ENCODE peak calls at places on chromosome 21, in four cellular contexts. W is RWPE1, S is upper lobe of right lung, L is right lobe of liver. F is an unnamed sample.

GRCh38 chr21:25735221-25735894 is 586 bp downstream of the GABPA start:
- DNase-seq in W (peak), S (peak), L (peak), F (no peak)

GRCh38 chr21:20997308-20997632 is 939 bp upstream of the NCAM2 start:
- DNase-seq in W (no peak), S (no peak), L (no peak), F (no peak)

GRCh38 chr21:31557956-31558838 is 101.3 kb upstream of the SOD1 start:
- DNase-seq in W (peak), S (peak), L (no peak), F (no peak)

GRCh38 chr21:15731243-15731613 is 1.4 kb downstream of the USP25 start:
- DNase-seq in W (peak), S (no peak), L (no peak), F (no peak)

GRCh38 chr21:27681841-27682240 is 715.0 kb upstream of the ADAMTS5 start:
- DNase-seq in W (no peak), S (no peak), L (no peak), F (no peak)

GRCh38 chr21:40386981-40387380 is 460.0 kb downstream of the DSCAM start:
- DNase-seq in W (no peak), S (no peak), L (no peak), F (no peak)

GRCh38 chr21:35833991-35834390 is 226.3 kb downstream of the SETD4 start:
- DNase-seq in W (no peak), S (no peak), L (no peak), F (no peak)

GRCh38 chr21:37257526-37257966 is 9.6 kb downstream of the VPS26C start:
- DNase-seq in W (peak), S (peak), L (peak), F (no peak)

GRCh38 chr21:27802816-27803475 is 836.1 kb upstream of the ADAMTS5 start:
- DNase-seq in W (no peak), S (no peak), L (no peak), F (no peak)

GRCh38 chr21:41393876-41394465 is 32.1 kb upstream of the MX1 start:
- DNase-seq in W (no peak), S (no peak), L (no peak), F (no peak)

DNA sequence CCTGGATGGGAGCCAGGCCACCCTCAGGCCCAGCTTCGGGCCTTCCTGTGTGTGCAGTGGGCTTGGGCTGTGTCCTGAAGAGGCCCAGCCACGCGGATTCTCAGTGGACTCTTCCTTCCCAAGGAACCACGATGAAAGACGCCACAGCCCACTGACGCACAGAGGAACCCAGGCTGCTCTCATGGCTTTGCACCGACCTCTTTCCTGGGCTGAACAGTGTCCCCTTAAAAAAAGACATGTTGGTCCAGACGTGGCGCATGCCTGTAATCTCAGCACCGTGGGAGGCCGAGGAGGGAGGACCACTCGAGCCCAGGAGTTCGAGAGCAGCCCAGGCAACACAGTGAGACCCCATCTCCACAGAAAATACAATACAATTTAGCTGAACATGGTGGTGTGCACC is 3.5 kb downstream of the KRTAP10-11 start:
- DNase-seq in W (no peak), S (no peak), L (no peak), F (no peak)
- H3K27ac ChIP-seq in W (no peak), S (no peak), L (no peak), F (no peak)

GRCh38 chr21:34814529-34814951 is 145.7 kb downstream of the CLIC6 start:
- DNase-seq in W (no peak), S (no peak), L (no peak), F (no peak)

GRCh38 chr21:34818663-34819158 is 149.9 kb downstream of the CLIC6 start:
- DNase-seq in W (no peak), S (no peak), L (no peak), F (no peak)

GRCh38 chr21:34813266-34813886 is 144.6 kb downstream of the CLIC6 start:
- DNase-seq in W (peak), S (no peak), L (no peak), F (peak)

GRCh38 chr21:34817821-34818662 is 149.2 kb downstream of the CLIC6 start:
- DNase-seq in W (no peak), S (no peak), L (no peak), F (no peak)

DNA sequence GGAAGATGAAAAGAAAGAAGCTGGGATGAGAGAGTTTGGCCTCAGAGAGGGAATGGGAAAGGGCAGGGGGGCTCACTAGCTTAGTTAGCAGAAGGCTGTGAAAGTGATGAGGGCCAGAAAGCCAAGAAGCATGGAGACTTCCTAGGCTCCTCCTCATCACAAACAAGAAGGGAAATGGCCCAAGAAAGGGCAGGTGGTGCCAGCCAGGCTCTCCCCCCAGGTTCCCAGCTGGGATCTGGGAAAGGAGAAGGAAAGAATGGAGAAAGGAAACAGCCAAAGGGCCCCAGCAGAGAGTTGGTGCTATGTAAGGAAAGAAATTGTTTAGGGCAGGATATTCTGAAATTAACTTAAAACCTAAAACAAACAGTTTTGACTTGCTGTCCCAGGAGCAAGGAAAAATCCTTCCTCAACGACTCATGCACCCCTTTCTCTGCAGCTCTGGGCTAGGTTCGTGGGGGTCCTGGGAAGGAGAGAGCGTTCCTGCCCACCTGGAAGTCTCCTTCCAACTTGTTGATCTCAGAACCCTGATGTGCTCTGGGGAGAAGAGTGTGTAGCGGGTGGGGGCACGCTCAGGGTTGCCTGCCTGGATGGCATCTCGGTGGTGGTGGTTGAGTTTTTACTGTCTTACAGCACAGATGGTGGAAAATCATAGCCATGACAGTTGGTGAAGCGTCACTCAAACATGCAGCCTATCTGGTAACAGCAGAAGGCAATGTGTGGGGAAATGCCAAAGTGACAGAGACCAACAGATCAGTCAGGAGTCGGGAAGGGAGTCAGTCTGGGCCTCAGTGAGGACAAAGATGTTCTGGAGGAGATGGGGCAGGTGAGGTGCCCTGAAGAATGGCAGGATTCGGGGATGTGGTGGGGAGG is 147.3 kb downstream of the CLIC6 start:
- DNase-seq in W (no peak), S (no peak), L (no peak), F (no peak)
- H3K27ac ChIP-seq in W (peak), S (no peak), L (no peak), F (peak)

DNA sequence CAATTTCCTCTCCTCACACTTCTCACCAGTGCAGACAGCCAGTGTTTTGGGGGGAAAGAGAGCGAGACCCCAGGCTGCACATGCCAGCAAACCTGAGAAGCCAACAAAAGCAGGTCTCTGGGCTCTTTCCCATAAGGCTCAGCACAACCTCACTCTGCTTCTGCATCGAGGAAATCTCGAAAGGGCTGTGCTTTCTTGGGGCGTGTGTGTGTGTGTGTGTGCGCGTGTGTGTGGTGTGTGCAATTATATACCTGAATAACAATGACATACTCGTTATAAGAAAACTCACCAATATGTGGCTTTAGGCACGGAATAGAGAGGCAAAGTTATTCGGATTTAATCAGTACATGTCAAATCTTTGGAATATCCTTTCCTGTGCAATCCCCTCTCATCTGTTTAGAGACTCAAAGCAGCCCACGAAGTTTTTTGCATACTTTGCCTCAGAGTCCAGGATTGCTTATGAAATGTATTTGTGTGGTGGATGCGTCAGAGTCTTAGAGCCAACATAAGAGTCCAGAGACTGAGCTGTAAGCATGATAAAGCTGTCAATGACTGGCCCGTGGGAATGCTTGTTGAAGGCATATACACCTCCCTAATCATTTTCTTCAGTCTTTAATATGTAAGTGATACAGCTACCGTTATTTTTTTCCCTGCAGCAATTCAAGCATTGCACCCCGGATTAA is 2.2 kb downstream of the KCNJ15 start:
- DNase-seq in W (no peak), S (no peak), L (no peak), F (peak)
- H3K27ac ChIP-seq in W (no peak), S (peak), L (no peak), F (peak)

DNA sequence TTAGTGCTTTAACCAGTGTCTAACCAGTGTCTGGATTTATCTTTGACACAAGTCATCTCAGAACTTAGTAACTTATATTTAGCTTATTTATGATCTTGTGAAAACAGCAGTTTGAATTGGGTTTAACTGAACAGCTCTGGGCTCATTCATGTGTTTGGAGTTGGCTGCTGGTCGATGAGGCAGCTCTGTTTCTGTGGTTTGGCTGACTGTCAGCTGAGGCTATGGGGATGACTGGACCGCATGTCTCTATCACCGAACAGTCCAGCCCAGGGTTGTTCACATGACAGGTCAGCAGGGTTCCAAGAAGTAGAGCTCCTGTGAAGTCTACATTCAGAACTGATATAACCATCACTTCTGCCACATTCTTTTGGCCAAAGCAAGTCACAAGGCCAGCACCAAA is 29.1 kb upstream of the C21orf91 start:
- DNase-seq in W (peak), S (no peak), L (no peak), F (peak)
- H3K27ac ChIP-seq in W (peak), S (no peak), L (no peak), F (peak)

GRCh38 chr21:17828223-17828622 is 9.1 kb upstream of the C21orf91 start:
- DNase-seq in W (no peak), S (no peak), L (peak), F (no peak)
- H3K27ac ChIP-seq in W (no peak), S (no peak), L (no peak), F (no peak)

DNA sequence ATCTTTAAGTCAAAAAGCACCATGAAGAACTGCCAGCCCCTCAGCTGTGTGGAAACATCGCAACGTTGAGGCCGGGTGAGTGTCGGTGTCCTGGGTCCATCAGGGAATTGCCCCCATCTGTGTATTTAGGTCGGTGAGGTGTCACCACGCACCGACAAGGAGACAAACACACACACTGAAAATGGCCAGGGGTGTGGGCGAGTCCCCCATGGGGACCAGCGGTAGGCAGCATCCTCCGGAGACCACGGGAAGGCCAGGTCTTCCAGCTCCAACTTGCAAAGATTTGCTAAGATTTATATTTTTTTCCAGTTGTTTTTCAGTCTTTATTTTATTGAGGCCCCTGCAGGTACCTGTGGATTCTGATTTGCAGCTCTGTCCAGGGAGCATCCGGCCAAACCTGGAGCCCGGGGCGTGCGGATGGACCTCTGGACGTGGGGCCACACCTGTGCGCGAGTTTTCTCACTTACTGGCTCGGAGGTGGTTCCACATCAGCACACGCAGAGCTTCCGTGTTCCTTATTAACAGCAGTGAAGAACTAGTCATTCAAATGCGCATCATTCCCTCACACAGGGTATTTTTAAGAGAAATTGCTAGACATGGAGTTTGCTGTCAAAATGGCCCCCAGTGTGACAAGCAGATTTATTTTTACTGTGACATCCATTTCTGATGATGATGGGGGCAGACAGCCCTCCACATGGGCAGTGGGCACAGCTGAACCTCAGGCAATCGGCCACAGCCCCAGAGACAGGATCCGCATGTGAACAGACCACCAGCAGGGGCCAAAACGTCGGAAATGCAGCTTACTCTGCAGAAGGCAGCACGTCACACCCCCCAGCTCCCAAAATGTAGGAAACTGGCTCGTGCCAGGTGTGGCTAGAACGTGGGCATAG is 17.2 kb upstream of the SLC19A1 start:
- DNase-seq in W (no peak), S (peak), L (peak), F (no peak)
- H3K27ac ChIP-seq in W (no peak), S (no peak), L (no peak), F (no peak)

DNA sequence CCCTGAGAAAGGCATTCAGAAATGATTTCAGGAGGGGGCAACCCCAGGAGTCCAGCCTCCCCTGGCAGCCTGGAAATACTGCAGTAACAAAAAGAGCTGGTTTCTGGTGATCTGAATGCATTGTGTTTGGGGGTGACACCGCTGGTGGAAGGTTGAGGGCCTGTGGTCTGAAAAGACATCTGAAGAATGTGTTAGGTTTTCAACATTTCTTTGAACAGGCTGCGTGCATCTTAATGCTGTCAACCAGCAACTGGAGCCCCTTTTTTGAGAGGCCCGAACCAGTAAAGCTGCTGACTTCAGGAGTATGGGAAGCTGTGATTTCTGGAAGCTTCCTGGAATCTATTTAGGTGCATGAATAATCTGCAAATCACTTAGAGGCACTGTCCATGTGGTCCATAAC is 17.1 kb downstream of the ATP5PO start:
- DNase-seq in W (no peak), S (no peak), L (no peak), F (no peak)
- H3K27ac ChIP-seq in W (no peak), S (no peak), L (no peak), F (no peak)

DNA sequence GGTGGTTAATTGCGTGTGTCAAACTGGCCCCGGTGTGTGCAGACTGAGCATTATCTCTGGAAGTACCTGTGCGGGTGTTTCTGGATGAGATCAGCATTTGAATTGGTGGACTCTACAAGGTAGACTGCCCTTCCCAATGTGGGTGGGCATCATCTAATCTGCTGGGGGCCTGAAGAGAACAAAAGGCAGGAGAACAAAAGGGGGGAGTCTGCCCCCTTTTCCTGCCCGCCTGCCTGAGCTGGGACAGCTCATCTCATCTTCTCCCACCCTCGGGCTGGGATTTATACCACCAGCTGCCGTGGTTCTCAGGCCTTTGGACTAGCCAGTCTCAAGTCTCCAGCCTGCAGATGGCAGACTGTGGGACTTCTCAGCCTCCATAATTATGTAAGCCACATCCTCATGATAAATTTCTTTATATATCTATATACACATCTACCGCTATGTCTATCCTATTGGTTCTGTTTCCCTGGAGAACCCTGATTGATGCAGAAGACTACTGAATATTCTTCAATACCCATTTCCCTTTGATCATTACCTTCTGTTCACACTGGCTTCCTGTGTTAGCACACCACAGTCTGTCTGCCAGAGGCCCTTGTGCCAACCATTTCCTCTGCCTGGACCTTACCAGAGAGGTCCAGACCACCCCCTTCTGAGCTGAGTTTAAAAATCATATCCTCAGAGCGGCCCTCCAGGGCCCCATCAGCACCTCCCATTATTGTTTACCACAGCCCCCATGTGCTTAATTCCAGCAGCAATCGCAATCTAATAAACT is 25.2 kb downstream of the RCAN1 start:
- DNase-seq in W (no peak), S (no peak), L (no peak), F (no peak)
- H3K27ac ChIP-seq in W (no peak), S (no peak), L (no peak), F (no peak)

GRCh38 chr21:33562389-33562788 is 19.6 kb downstream of the SON start:
- DNase-seq in W (no peak), S (no peak), L (no peak), F (no peak)
- H3K27ac ChIP-seq in W (no peak), S (no peak), L (no peak), F (no peak)

GRCh38 chr21:38323721-38324591 is 67.2 kb downstream of the KCNJ15 start:
- DNase-seq in W (peak), S (no peak), L (no peak), F (peak)

GRCh38 chr21:38325216-38325615 is 68.4 kb downstream of the KCNJ15 start:
- DNase-seq in W (no peak), S (no peak), L (no peak), F (no peak)

GRCh38 chr21:38319781-38320180 is 63.0 kb downstream of the KCNJ15 start:
- DNase-seq in W (no peak), S (no peak), L (no peak), F (no peak)

GRCh38 chr21:38321568-38321967 is 64.8 kb downstream of the KCNJ15 start:
- DNase-seq in W (no peak), S (no peak), L (no peak), F (no peak)

GRCh38 chr21:38322551-38322950 is 65.8 kb downstream of the KCNJ15 start:
- DNase-seq in W (no peak), S (no peak), L (no peak), F (no peak)
- H3K27ac ChIP-seq in W (peak), S (no peak), L (no peak), F (peak)